ENCODE peak calls at places on chromosomes 6 and 20, in four cellular contexts. G is HepG2, Z is K562, I is GM12878. B is an unnamed sample.

GRCh38 chr6:163897669-163898068 is 483.2 kb downstream of the QKI start:
- DNase-seq in G (no peak), I (no peak), Z (no peak), B (no peak)

GRCh38 chr6:131694832-131695426 is 6.3 kb downstream of the OR2A4 start:
- DNase-seq in Z (peak), I (no peak), G (peak), B (peak)

GRCh38 chr6:38552136-38552535 is 87.6 kb downstream of the BTBD9 start:
- DNase-seq in G (no peak), Z (no peak), I (peak), B (no peak)

GRCh38 chr20:41365785-41366545 is 653 bp downstream of the EMILIN3 start:
- DNase-seq in Z (no peak), I (no peak), G (no peak), B (peak)

GRCh38 chr6:137802408-137803182 is 64.5 kb upstream of the TNFAIP3 start:
- DNase-seq in G (peak), Z (no peak), I (no peak), B (no peak)

GRCh38 chr6:38567436-38567835 is 72.3 kb downstream of the BTBD9 start:
- DNase-seq in I (no peak), Z (no peak), G (no peak), B (no peak)

GRCh38 chr6:133761706-133762105 is 127.2 kb upstream of the TCF21 start:
- DNase-seq in I (no peak), Z (no peak), G (no peak), B (no peak)

GRCh38 chr20:29763821-29764511 is 1493.5 kb upstream of the DEFB115 start:
- DNase-seq in I (no peak), G (no peak), Z (no peak), B (no peak)

GRCh38 chr6:151808331-151809241 is 1.1 kb downstream of the ESR1 start:
- DNase-seq in Z (no peak), I (no peak), G (no peak), B (peak)

GRCh38 chr6:157401734-157402338 is 20.8 kb downstream of the ZDHHC14 start:
- DNase-seq in Z (no peak), G (no peak), I (no peak), B (no peak)

GRCh38 chr6:117344444-117345291 is 79.3 kb downstream of the VGLL2 start:
- DNase-seq in G (no peak), I (no peak), Z (peak), B (no peak)

GRCh38 chr6:14875678-14876063 is 370.2 kb upstream of the JARID2 start:
- DNase-seq in Z (no peak), G (no peak), I (peak), B (no peak)

GRCh38 chr6:147043994-147044477 is 160.2 kb upstream of the STXBP5 start:
- DNase-seq in I (no peak), G (no peak), Z (no peak), B (no peak)

GRCh38 chr6:28927856-28928255 is 4.1 kb upstream of the TRIM27 start:
- DNase-seq in Z (no peak), G (no peak), I (no peak), B (no peak)

GRCh38 chr20:45343867-45344721 is 4.1 kb downstream of the SDC4 start:
- DNase-seq in G (peak), I (no peak), Z (no peak), B (no peak)

DNA sequence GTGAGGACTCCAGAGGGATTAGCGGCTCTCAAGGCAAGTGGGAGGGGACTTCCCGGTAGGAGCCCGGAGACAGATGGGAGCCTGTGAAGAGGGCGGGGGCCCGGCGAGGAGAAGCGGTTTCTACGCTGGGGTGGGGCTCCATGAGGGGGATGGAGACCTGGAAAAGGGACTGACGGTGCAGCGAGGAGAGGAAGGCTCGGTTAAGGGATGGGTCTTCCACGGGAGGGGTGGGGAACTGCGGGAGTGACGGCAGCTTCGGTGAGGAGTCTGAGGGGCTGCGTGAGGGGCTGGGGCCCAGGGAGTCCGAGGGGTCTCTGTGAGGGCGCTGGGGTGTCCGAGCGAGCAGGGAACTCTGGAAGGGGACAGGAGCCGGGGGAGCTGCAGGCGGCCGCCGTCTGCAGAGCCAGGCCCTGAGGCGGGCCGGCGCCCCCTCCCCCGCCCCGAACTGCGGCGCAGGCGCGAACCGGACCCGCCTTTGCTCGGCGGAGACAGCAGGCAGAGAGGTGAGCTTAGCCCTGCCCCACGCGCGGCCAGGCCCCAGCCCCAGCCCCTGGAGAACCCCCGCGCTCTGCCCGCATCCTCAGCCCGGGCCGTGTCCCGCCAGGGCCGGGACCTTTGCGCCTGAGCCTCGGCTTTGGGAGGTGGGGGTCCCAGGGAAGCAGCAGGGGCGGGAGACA is at the start of gene NRSN2:
- DNase-seq in I (no peak), G (peak), Z (peak), B (peak)
- TF ChIP-seq BHLHE40 in I (no peak), G (no peak), Z (no peak), B (no peak)

GRCh38 chr6:105644073-105644489 is 241.2 kb upstream of the PREP start:
- DNase-seq in I (no peak), G (no peak), Z (no peak), B (no peak)
- TF ChIP-seq FOXM1 in I (no peak), G (no peak), Z (no peak), B (no peak)

DNA sequence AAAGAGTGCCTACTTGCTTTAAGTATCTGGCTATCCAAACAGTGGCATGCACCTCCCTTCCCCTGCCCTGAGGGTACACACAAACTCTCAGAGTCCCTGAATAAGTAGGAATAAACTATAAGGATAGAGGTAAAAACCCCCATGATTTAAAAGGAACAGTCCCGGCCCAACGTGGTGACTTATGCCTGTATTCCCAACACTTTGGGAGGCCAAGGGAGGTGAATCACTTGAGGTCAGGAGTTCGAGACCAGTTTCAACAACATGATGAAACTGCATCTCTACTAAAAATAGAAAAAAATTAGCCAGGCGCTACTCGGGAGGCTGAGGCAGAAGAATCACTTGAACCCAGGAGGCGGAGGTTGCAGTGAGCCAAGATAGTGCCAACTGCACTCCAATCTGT is 22.2 kb downstream of the SAMHD1 start:
- DNase-seq in I (no peak), G (no peak), Z (no peak), B (no peak)
- TF ChIP-seq BHLHE40 in I (no peak), G (no peak), Z (no peak), B (no peak)

GRCh38 chr6:30705620-30706019 is 11.5 kb downstream of the MDC1 start:
- DNase-seq in Z (no peak), G (no peak), I (no peak), B (no peak)

GRCh38 chr6:30707281-30707850 is 9.7 kb downstream of the MDC1 start:
- DNase-seq in Z (no peak), G (no peak), I (no peak), B (no peak)

GRCh38 chr6:30700340-30700739 is 9.6 kb upstream of the NRM start:
- DNase-seq in Z (no peak), I (no peak), G (no peak), B (no peak)

GRCh38 chr6:30703011-30703410 is 12.2 kb upstream of the NRM start:
- DNase-seq in I (no peak), Z (no peak), G (no peak), B (no peak)

GRCh38 chr6:30703821-30704220 is 13.0 kb upstream of the NRM start:
- DNase-seq in G (no peak), I (no peak), Z (no peak), B (no peak)
- TF ChIP-seq FOXM1 in G (no peak), I (no peak), Z (no peak), B (no peak)

B was measured in HEK293T.